ENCODE peak calls at places on chromosome 1, in four cellular contexts. E, V, J and P are unnamed samples.

GRCh38 chr1:203148127-203148526 is 20.6 kb downstream of the ADORA1 start:
- DNase-seq in E (no peak), J (no peak), V (no peak), P (no peak)

GRCh38 chr1:109392788-109393580 is 4.7 kb downstream of the SORT1 start:
- DNase-seq in E (no peak), J (peak; percentile 76), V (no peak), P (peak; percentile 75)

GRCh38 chr1:201169971-201170532 is 15.8 kb upstream of the TMEM9 start:
- DNase-seq in V (no peak), J (no peak), E (no peak), P (no peak)

GRCh38 chr1:102498929-102499328 is 502.2 kb upstream of the OLFM3 start:
- DNase-seq in E (no peak), J (no peak), V (no peak), P (no peak)

GRCh38 chr1:78688701-78689100 is 39.1 kb downstream of the IFI44 start:
- DNase-seq in V (peak; percentile 57), J (no peak), E (peak; percentile 14), P (peak; percentile 41)

GRCh38 chr1:230159580-230159979 is 92.5 kb downstream of the GALNT2 start:
- DNase-seq in V (no peak), E (no peak), J (no peak), P (no peak)

GRCh38 chr1:8116892-8117262 is 90.8 kb upstream of the ERRFI1 start:
- DNase-seq in E (no peak), V (no peak), J (peak; percentile 81), P (peak; percentile 75)

GRCh38 chr1:163178628-163179027 is 24.1 kb downstream of the RGS5 start:
- DNase-seq in J (no peak), V (peak; percentile 54), E (no peak), P (no peak)

GRCh38 chr1:5974631-5975030 is 17.6 kb downstream of the NPHP4 start:
- DNase-seq in V (no peak), J (no peak), E (no peak), P (no peak)

GRCh38 chr1:156497743-156498446 is 2.7 kb downstream of the MEF2D start:
- DNase-seq in J (no peak), E (no peak), V (no peak), P (no peak)

GRCh38 chr1:29057700-29058099 is 66.0 kb downstream of the TMEM200B start:
- DNase-seq in E (no peak), V (no peak), J (no peak), P (no peak)

GRCh38 chr1:1348420-1349255 is 580 bp downstream of the DVL1 start:
- DNase-seq in V (no peak), J (no peak), E (peak; percentile 63), P (no peak)

GRCh38 chr1:3547055-3548005 is 64.0 kb downstream of the MEGF6 start:
- DNase-seq in V (no peak), E (no peak), J (no peak), P (no peak)

GRCh38 chr1:11417162-11417561 is 61.8 kb upstream of the DISP3 start:
- DNase-seq in J (no peak), V (no peak), E (no peak), P (no peak)

GRCh38 chr1:105436589-105437259 is 1619.8 kb upstream of the PRMT6 start:
- DNase-seq in J (no peak), V (no peak), E (no peak), P (no peak)

GRCh38 chr1:172360511-172360910 is 60.0 kb upstream of the C1orf105 start:
- DNase-seq in E (no peak), J (no peak), V (peak; percentile 58), P (no peak)

GRCh38 chr1:172467446-172467845 is 23.6 kb upstream of the PIGC start:
- DNase-seq in V (no peak), E (no peak), J (no peak), P (no peak)

GRCh38 chr1:230423261-230423660 is 2.9 kb downstream of the PGBD5 start:
- DNase-seq in V (no peak), J (no peak), E (peak; percentile 37), P (no peak)

GRCh38 chr1:64471218-64471719 is 1.3 kb downstream of the CACHD1 start:
- DNase-seq in V (peak; percentile 64), E (peak; percentile 85), J (peak; percentile 32), P (no peak)

GRCh38 chr1:28026329-28026728 is 62.1 kb downstream of the EYA3 start:
- DNase-seq in V (no peak), J (no peak), E (no peak), P (no peak)

GRCh38 chr1:186839077-186839400 is 10.3 kb downstream of the PLA2G4A start:
- DNase-seq in J (no peak), V (peak; percentile 42), E (no peak), P (no peak)

GRCh38 chr1:38455829-38456563 is 403.6 kb downstream of the RRAGC start:
- DNase-seq in E (no peak), J (no peak), V (no peak), P (no peak)

GRCh38 chr1:29785137-29785527 is 548.8 kb downstream of the PTPRU start:
- DNase-seq in V (no peak), E (peak; percentile 4), J (no peak), P (no peak)

GRCh38 chr1:196229546-196229945 is 378.7 kb downstream of the KCNT2 start:
- DNase-seq in V (no peak), J (no peak), E (no peak), P (no peak)

GRCh38 chr1:156623946-156624813 is 5.0 kb downstream of the HAPLN2 start:
- DNase-seq in J (peak; percentile 47), V (peak; percentile 68), E (peak; percentile 87), P (peak; percentile 70)

GRCh38 chr1:241343956-241344355 is 13.0 kb downstream of the RGS7 start:
- DNase-seq in J (no peak), E (no peak), V (no peak), P (no peak)

GRCh38 chr1:204121840-204122555 is 29.8 kb downstream of the ETNK2 start:
- DNase-seq in V (no peak), J (no peak), E (no peak), P (no peak)

GRCh38 chr1:223670458-223671159 is 5.1 kb upstream of the CAPN8 start:
- DNase-seq in E (peak; percentile 46), J (no peak), V (peak; percentile 20), P (no peak)

GRCh38 chr1:3244539-3245315 is 175.7 kb downstream of the PRDM16 start:
- DNase-seq in V (peak; percentile 34), J (no peak), E (no peak), P (no peak)

GRCh38 chr1:51969038-51969705 is 21.3 kb downstream of the RAB3B start:
- DNase-seq in J (no peak), V (no peak), E (no peak), P (peak; percentile 73)

GRCh38 chr1:225813250-225813964 is 3.5 kb downstream of the EPHX1 start:
- DNase-seq in V (peak; percentile 87), E (no peak), J (peak; percentile 78), P (no peak)

GRCh38 chr1:225814381-225814780 is 4.5 kb downstream of the EPHX1 start:
- DNase-seq in E (no peak), J (no peak), V (no peak), P (no peak)

GRCh38 chr1:225809842-225810578 is at the start of gene EPHX1:
- DNase-seq in V (peak; percentile 94), J (peak; percentile 91), E (peak; percentile 95), P (peak; percentile 91)

GRCh38 chr1:225812488-225813249 is 2.7 kb downstream of the EPHX1 start:
- DNase-seq in E (no peak), J (no peak), V (no peak), P (no peak)

DNA sequence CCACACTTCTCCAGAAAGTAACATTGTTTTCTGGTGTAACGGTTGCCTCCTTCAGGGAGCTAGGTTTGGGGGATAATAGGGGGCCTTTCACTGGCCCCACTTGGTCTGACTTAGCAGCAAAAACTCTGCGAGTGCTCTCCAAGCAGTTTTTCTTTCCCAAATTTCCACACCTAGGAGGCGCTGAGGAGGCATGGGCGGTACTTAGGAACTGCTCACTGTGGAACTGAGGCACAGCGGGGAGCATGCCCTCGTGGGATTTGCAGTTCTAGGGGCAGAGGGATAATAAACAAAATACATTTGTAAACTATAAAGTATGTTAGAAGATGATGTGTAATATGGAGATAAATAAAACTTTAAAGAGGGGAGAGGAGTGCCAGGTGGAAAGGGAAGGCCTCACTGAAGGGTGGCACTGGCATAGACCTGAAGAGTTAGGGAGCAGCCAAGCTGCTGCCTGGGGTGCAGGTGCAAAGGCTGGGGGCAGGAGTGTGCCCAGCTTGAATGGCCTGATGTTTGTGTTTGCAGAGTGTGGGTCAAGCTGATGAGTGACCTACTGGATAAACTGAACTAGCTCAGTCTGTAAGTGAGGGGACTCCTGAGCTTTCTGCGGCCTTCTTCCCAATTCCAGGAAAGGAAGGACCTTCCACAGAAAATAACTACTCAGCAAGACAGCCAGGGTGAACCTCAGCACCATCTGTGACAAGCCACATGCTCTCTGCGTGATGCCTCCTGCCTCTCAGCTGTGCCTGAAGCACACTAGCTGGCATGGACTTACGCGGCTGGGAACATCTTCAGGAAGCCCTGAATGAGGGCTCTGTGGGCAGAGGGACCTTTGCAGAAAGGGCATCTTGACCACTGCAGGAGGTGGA is 1.9 kb downstream of the EPHX1 start:
- DNase-seq in J (no peak), E (no peak), V (peak; percentile 76), P (no peak)
- H3K4me1 ChIP-seq in J (peaks cover 63% of the 10 kb centered on the region), E (peaks cover 23% of the 10 kb centered on the region), V (peaks cover 38% of the 10 kb centered on the region), P (peaks cover 38% of the 10 kb centered on the region)

DNA sequence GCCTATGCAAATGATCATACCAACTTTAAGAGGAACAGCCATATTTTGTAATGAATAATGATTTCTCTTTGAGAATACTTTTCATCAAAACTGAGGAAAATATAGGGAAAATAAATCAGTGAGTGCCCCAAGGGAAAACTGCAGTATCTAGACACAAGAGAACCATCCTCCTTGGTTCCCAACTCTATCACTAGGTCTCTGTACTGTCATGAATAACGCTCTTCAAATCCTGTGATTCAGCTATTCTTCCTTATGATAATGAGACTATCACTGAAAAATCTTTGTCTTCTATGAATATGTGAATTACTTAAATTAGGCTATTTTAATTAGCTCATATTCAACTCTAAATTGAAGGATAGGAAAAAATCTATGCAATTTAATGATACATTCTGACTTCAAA is 2.3 kb downstream of the OR2L5 start:
- DNase-seq in E (no peak), J (no peak), V (no peak), P (no peak)
- H3K4me1 ChIP-seq in E (no peaks in the 10 kb centered on the region), J (no peaks in the 10 kb centered on the region), V (no peaks in the 10 kb centered on the region), P (no peaks in the 10 kb centered on the region)

GRCh38 chr1:235708390-235708962 is 58.9 kb upstream of the GNG4 start:
- DNase-seq in J (no peak), E (no peak), V (no peak), P (no peak)
- H3K4me1 ChIP-seq in J (no peaks in the 10 kb centered on the region), E (no peaks in the 10 kb centered on the region), V (no peaks in the 10 kb centered on the region), P (peaks cover 6% of the 10 kb centered on the region)

GRCh38 chr1:73910466-73910865 is 287.5 kb downstream of the LRRIQ3 start:
- DNase-seq in E (no peak), V (no peak), J (no peak), P (no peak)

GRCh38 chr1:73913025-73913424 is 285.0 kb downstream of the LRRIQ3 start:
- DNase-seq in J (no peak), V (no peak), E (no peak), P (no peak)

GRCh38 chr1:73909043-73909567 is 288.9 kb downstream of the LRRIQ3 start:
- DNase-seq in J (no peak), V (peak; percentile 10), E (no peak), P (no peak)

GRCh38 chr1:73914994-73915393 is 283.0 kb downstream of the LRRIQ3 start:
- DNase-seq in J (no peak), E (no peak), V (no peak), P (no peak)

DNA sequence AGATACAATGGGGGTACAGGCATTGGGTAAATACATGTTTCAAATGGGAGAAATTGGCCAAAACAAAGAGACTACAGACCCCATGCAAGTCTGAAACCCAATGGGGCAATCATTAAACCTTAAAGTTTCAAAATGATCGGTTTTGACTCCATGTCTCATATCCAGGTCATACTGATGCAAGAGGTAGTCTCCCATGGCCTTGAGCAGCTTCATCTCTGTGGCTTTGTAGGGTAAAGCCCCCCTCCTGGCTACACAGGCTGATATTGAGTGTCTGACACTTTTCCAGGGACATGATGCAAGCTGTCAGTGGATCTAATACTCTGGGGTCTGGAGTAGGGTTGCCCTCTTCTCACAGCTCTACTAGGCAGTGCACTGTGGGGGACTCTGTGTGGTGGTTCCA is 286.1 kb downstream of the LRRIQ3 start:
- DNase-seq in V (no peak), J (no peak), E (no peak), P (no peak)
- H3K4me1 ChIP-seq in V (peaks cover 7% of the 10 kb centered on the region), J (no peaks in the 10 kb centered on the region), E (no peaks in the 10 kb centered on the region), P (no peaks in the 10 kb centered on the region)